ENCODE peak calls at places on chromosome 18, in four cellular contexts. N is GM13977, F is bronchial epithelial cell, K is fibroblast of lung. D is an unnamed sample.

GRCh38 chr18:26902296-26902695 is 36.8 kb upstream of the AQP4 start:
- DNase-seq in K (no peak), F (no peak), N (no peak), D (no peak)

GRCh38 chr18:22539045-22539444 is 121.3 kb upstream of the CTAGE1 start:
- DNase-seq in N (no peak), K (no peak), F (no peak), D (no peak)

GRCh38 chr18:22230403-22231042 is 61.1 kb downstream of the GATA6 start:
- DNase-seq in K (peak; percentile 91), F (peak; percentile 32), N (no peak), D (peak; percentile 73)

GRCh38 chr18:22322251-22322691 is 95.4 kb downstream of the CTAGE1 start:
- DNase-seq in F (no peak), K (no peak), N (no peak), D (no peak)

GRCh38 chr18:26960901-26961300 is 95.4 kb upstream of the AQP4 start:
- DNase-seq in F (peak; percentile 88), N (no peak), K (no peak), D (no peak)

GRCh38 chr18:10293966-10294365 is 160.5 kb upstream of the APCDD1 start:
- DNase-seq in K (no peak), N (no peak), F (no peak), D (no peak)

GRCh38 chr18:58768293-58768974 is 96.2 kb upstream of the ZNF532 start:
- DNase-seq in K (peak; percentile 45), N (peak; percentile 85), F (peak; percentile 87), D (peak; percentile 29)

GRCh38 chr18:50232419-50232818 is 33.9 kb downstream of the CFAP53 start:
- DNase-seq in K (no peak), F (no peak), N (no peak), D (no peak)

GRCh38 chr18:37464287-37464686 is 101.3 kb downstream of the CELF4 start:
- DNase-seq in F (no peak), N (no peak), K (no peak), D (no peak)

GRCh38 chr18:7230646-7231349 is at the start of gene LRRC30:
- DNase-seq in F (no peak), K (no peak), N (no peak), D (no peak)

GRCh38 chr18:57738078-57738477 is 65.0 kb downstream of the ATP8B1 start:
- DNase-seq in N (no peak), F (no peak), K (no peak), D (no peak)

GRCh38 chr18:35835366-35835765 is 137.1 kb upstream of the RMP24 start:
- DNase-seq in F (no peak), N (no peak), K (no peak), D (no peak)

GRCh38 chr18:46891742-46892214 is 25.5 kb downstream of the PIAS2 start:
- DNase-seq in F (no peak), K (no peak), N (peak; percentile 71), D (no peak)

GRCh38 chr18:34694611-34695165 is 15.4 kb upstream of the DTNA start:
- DNase-seq in K (no peak), F (peak; percentile 61), N (no peak), D (no peak)

GRCh38 chr18:45248240-45248903 is 366.9 kb upstream of the SLC14A2 start:
- DNase-seq in F (peak; percentile 45), K (peak; percentile 96), N (no peak), D (peak; percentile 80)

GRCh38 chr18:58861353-58861752 is 3.3 kb upstream of the ZNF532 start:
- DNase-seq in K (no peak), N (no peak), F (no peak), D (no peak)

GRCh38 chr18:12317664-12318333 is 9.8 kb downstream of the TUBB6 start:
- DNase-seq in K (peak; percentile 57), F (no peak), N (no peak), D (peak; percentile 74)

GRCh38 chr18:7221424-7222155 is 9.3 kb upstream of the LRRC30 start:
- DNase-seq in F (peak; percentile 72), N (no peak), K (peak; percentile 62), D (peak; percentile 64)

GRCh38 chr18:37397814-37398213 is 167.8 kb downstream of the CELF4 start:
- DNase-seq in K (no peak), N (no peak), F (no peak), D (no peak)

GRCh38 chr18:2984703-2985261 is 28.2 kb downstream of the LPIN2 start:
- DNase-seq in K (no peak), N (no peak), F (peak; percentile 15), D (no peak)

GRCh38 chr18:2980607-2980923 is 32.4 kb downstream of the LPIN2 start:
- DNase-seq in F (no peak), K (no peak), N (no peak), D (no peak)

GRCh38 chr18:2983296-2983695 is 29.6 kb downstream of the LPIN2 start:
- DNase-seq in K (no peak), F (no peak), N (no peak), D (no peak)

GRCh38 chr18:2981212-2981728 is 31.7 kb downstream of the LPIN2 start:
- DNase-seq in N (no peak), K (peak; percentile 89), F (peak; percentile 77), D (peak; percentile 89)

DNA sequence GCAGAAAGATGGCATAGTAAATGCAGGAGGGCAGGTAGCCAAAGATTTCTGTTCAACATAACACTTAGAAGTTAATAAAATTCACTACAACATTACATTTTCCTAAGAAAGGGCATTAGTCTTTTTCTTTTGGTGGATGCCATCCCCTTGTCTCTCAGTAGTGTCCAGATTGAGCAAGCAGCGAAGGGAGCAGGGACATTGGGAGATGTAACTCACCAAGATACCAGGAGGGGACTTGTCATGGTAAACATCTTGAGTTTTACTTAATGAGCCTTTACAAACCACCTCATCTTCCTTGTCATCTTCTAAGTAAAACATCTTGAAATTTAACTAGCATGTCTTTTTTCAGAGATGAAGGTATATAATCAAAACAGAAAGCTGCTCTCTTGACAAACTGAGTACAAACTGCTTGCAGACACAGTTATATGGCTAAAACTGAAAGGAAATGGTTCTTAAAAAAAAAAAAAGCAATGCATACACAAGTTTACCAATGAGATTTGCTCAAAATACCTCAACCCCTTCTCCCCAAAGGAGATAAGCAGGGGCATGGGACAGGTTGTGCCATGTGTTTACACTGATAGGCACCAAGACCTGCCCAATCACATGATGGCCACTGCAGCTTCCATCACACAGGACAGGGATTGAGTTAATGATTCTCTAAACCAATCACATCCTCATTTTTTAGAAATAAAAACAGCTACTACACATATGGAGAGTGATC is 30.3 kb downstream of the LPIN2 start:
- DNase-seq in K (no peak), N (no peak), F (no peak), D (no peak)
- TF ChIP-seq CTCF in K (no peak), N (no peak), F (no peak), D (peak; percentile 32)

GRCh38 chr18:31511098-31511497 is 13.1 kb downstream of the DSG2 start:
- DNase-seq in K (no peak), F (no peak), N (no peak), D (no peak)
- TF ChIP-seq CTCF in K (no peak), F (peak; percentile 18), N (peak; percentile 22), D (no peak)

DNA sequence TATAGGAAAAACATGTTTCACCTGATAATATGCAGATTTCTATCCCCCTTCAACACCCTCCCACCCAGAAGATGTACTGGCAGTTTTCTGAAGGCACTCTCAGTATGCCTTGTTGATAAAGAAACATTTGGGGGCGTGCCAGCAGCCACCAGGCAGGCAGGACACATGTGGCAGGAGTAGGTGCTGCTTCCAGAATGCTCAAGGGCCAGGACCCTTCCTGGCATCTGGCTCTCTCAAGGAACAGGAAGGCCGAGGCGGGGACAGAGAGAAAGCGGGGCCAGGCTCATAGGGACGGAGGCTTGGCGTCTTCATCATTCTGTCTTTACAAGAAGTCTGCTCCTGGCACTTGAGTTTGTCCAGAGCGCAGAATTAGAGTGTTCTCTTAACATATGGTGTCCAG is 121.6 kb downstream of the FAM210A start:
- DNase-seq in N (no peak), K (no peak), F (no peak), D (no peak)
- TF ChIP-seq CTCF in N (no peak), K (no peak), F (no peak), D (no peak)

DNA sequence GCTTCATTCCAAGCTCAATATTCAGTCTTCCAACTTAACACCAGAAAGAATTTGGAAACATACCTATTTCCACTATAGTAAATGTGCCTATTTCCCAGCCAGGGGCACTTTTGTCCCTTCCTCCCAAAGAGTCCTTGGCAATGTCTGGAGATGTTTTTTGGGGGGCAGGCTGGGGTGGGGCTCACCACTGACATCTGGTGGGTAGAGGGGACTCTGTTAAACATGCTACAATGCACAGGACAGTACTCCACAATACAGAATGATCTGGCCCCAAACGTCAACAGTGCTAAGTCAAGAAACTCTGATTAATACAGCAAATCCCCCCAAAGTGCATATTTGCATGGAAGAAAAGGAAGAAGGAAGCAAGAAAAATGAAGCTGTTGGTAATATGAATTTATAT is 61.7 kb downstream of the SMIM21 start:
- DNase-seq in K (no peak), F (no peak), N (no peak), D (no peak)
- TF ChIP-seq CTCF in K (no peak), F (no peak), N (peak; percentile 31), D (no peak)

DNA sequence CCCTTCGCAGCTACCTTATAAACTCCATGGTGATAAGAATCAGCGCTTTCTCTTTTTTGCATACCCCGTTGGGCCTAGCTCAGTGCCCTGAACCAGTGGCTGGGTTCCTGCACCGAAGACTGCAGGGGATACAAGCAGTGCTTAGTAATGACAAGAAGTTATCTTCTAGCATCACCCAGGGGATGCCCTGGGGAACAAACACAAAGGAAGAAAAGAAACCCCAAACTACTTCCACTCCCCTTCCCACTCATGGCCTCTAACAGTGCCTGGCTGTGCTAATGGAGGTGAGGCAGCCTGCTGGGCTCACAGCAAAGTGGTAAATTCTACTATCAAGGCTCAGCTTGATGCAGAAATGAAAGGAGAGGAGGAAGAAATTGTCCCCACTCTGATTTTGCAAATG is 314.7 kb downstream of the TXNL1 start:
- DNase-seq in N (no peak), K (no peak), F (no peak), D (no peak)
- TF ChIP-seq CTCF in N (no peak), K (no peak), F (no peak), D (no peak)

GRCh38 chr18:474416-474815 is 26.1 kb downstream of the COLEC12 start:
- DNase-seq in K (peak; percentile 57), N (no peak), F (no peak), D (no peak)

GRCh38 chr18:477565-477964 is 22.9 kb downstream of the COLEC12 start:
- DNase-seq in K (no peak), N (peak; percentile 38), F (no peak), D (no peak)

GRCh38 chr18:475202-475624 is 25.3 kb downstream of the COLEC12 start:
- DNase-seq in K (peak; percentile 96), F (no peak), N (no peak), D (peak; percentile 53)

GRCh38 chr18:478679-479078 is 21.8 kb downstream of the COLEC12 start:
- DNase-seq in F (no peak), K (peak; percentile 84), N (no peak), D (no peak)

DNA sequence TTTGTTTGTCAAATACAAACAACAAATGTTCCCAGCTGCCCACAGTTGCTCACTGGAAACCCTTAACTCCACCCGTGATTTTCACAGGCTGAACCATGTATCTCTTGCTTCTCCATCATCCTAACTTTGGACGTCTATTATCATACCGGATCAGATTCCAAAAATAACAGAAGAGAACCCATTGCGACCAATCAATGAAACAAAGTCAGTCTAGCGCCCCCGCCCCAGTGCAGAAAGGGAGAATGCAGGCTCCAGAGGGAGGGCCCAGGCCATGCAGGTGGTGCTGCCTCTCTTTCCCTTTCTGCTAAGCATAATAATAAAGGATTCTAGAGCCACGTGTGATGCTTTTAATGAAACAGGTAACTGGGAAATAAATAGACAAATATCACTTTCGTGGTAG is 24.1 kb downstream of the COLEC12 start:
- DNase-seq in F (no peak), N (no peak), K (no peak), D (no peak)
- TF ChIP-seq CTCF in F (no peak), N (no peak), K (no peak), D (no peak)

GRCh38 chr18:79988079-79988924 is at the start of gene TXNL4A:
- DNase-seq in F (peak; percentile 70), N (peak; percentile 93), K (peak; percentile 88), D (peak; percentile 65)
- TF ChIP-seq CTCF in F (peak; percentile 31), N (peak; percentile 59), K (peak; percentile 18), D (peak; percentile 42)